ENCODE peak calls at places on chromosomes 3 and 15, in seven cellular contexts. B, J, O, X, H, C and Z are unnamed samples.
A peak's percentile ranks its signal among the peaks of the same experiment; 100 is the strongest.

GRCh38 chr15:82585072-82585471 is 44.8 kb upstream of the RPS17 start:
- DNase-seq in B (no peak), H (no peak), O (no peak), X (no peak), C (no peak), J (no peak), Z (no peak)

GRCh38 chr3:123782488-123782887 is 101.6 kb downstream of the MYLK start:
- DNase-seq in B (no peak), O (no peak), J (no peak), X (no peak), H (no peak), C (no peak), Z (no peak)

GRCh38 chr15:33968224-33968623 is at the start of gene CHRM5:
- DNase-seq in X (no peak), C (no peak), H (no peak), J (no peak), O (no peak), B (no peak), Z (no peak)

GRCh38 chr3:60290093-60290492 is 961.2 kb downstream of the FHIT start:
- DNase-seq in X (no peak), C (no peak), B (no peak), H (no peak), O (no peak), J (no peak), Z (no peak)

GRCh38 chr15:40844543-40844981 is 714 bp downstream of the SPINT1 start:
- DNase-seq in H (peak; percentile 39), C (no peak), B (no peak), X (peak; percentile 38), O (no peak), J (no peak), Z (no peak)

GRCh38 chr3:38116471-38117162 is 20.3 kb downstream of the ACAA1 start:
- DNase-seq in H (peak; percentile 35), J (no peak), C (no peak), O (no peak), B (no peak), X (no peak), Z (no peak)

GRCh38 chr3:183454064-183454463 is 25.6 kb upstream of the MCF2L2 start:
- DNase-seq in X (no peak), O (no peak), H (no peak), C (no peak), B (no peak), J (no peak), Z (no peak)

GRCh38 chr3:182116386-182116785 is 404.7 kb downstream of the SOX2 start:
- DNase-seq in H (no peak), X (no peak), O (no peak), B (no peak), J (no peak), C (no peak), Z (no peak)

GRCh38 chr3:9820944-9821343 is 10.9 kb downstream of the TTLL3 start:
- DNase-seq in B (no peak), H (no peak), C (no peak), J (no peak), O (no peak), X (peak; percentile 1), Z (no peak)

GRCh38 chr3:138867996-138868395 is 33.3 kb upstream of the PIK3CB start:
- DNase-seq in C (no peak), B (no peak), J (no peak), H (no peak), X (no peak), O (no peak), Z (no peak)

GRCh38 chr3:55567615-55568014 is 80.5 kb upstream of the WNT5A start:
- DNase-seq in X (no peak), C (no peak), J (no peak), O (no peak), B (no peak), H (no peak), Z (no peak)

GRCh38 chr3:50243552-50243895 is 7.5 kb downstream of the GNAI2 start:
- DNase-seq in C (no peak), O (no peak), J (no peak), B (no peak), H (no peak), X (peak; percentile 35), Z (no peak)
- H3K4me1 ChIP-seq in C (peaks cover 58% of the 10 kb centered on the region), O (peaks cover 96% of the 10 kb centered on the region), J (peaks cover 98% of the 10 kb centered on the region), B (peaks cover 65% of the 10 kb centered on the region), H (peaks cover 64% of the 10 kb centered on the region), X (peaks cover 100% of the 10 kb centered on the region), Z (peaks cover 100% of the 10 kb centered on the region)

GRCh38 chr3:196013587-196014487 is 68.1 kb downstream of the TFRC start:
- DNase-seq in O (no peak), B (no peak), H (no peak), J (no peak), X (no peak), C (no peak), Z (no peak)
- H3K27ac ChIP-seq in O (no peak overlapping the region), B (no peak overlapping the region), H (no peak overlapping the region), J (no peak overlapping the region), X (no peak overlapping the region), C (no peak overlapping the region), Z (no peak overlapping the region)

DNA sequence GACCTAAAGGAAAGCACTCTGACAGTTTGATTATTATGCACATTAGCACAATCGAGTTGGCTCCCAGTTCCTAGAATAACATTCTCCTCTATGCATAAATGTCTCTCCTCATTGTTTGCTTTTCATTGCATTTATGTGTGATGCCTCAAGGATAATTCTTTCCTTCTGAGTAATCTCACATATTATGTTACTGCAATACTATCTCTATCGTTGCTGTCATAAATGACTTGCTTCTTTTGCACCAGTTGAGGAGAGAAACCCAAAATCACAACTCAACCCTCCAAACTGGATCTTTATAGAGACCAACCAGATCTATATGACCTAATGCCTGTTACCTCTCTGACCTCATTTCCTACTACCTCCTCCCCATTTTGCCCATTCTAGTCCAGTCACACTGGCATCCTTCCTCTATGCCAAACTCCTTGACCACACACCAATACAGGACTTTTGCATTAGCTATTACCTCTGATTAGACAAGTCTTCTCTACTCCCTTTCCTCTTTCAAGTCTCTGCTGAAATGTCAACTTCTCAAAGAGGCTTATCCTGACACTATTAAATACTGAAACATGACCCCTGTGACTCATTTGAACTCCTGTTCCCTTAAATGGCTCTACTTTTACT is 1026.0 kb downstream of the TUSC7 start:
- DNase-seq in H (no peak), C (no peak), J (no peak), X (no peak), O (no peak), B (no peak), Z (no peak)
- H3K4me3 ChIP-seq in H (no peak overlapping the region), C (no peak overlapping the region), J (no peak overlapping the region), X (no peak overlapping the region), O (no peak overlapping the region), B (no peak overlapping the region), Z (no peak overlapping the region)

GRCh38 chr15:75107509-75107904 is 84.1 kb downstream of the PPCDC start:
- DNase-seq in J (no peak), C (no peak), B (no peak), X (no peak), H (no peak), O (no peak), Z (no peak)
- H3K4me1 ChIP-seq in J (peaks cover 12% of the 10 kb centered on the region), C (peaks cover 57% of the 10 kb centered on the region), B (peaks cover 37% of the 10 kb centered on the region), X (peaks cover 21% of the 10 kb centered on the region), H (peaks cover 7% of the 10 kb centered on the region), O (peaks cover 28% of the 10 kb centered on the region), Z (peaks cover 4% of the 10 kb centered on the region)

GRCh38 chr3:47310391-47310790 is 27.6 kb downstream of the KLHL18 start:
- DNase-seq in X (no peak), O (no peak), H (no peak), J (no peak), C (no peak), B (no peak), Z (no peak)
- H3K27ac ChIP-seq in X (no peak overlapping the region), O (no peak overlapping the region), H (no peak overlapping the region), J (no peak overlapping the region), C (no peak overlapping the region), B (no peak overlapping the region), Z (no peak overlapping the region)

GRCh38 chr15:29822100-29822684 is at the start of gene TJP1:
- DNase-seq in O (no peak), B (no peak), H (peak; percentile 81), J (no peak), C (no peak), X (peak; percentile 89), Z (no peak)

GRCh38 chr15:29820802-29821160 is 1.5 kb downstream of the TJP1 start:
- DNase-seq in C (no peak), J (no peak), B (no peak), X (no peak), O (no peak), H (no peak), Z (no peak)

GRCh38 chr15:29825205-29825604 is 2.9 kb upstream of the TJP1 start:
- DNase-seq in H (no peak), B (peak; percentile 37), O (peak; percentile 47), X (no peak), C (no peak), J (no peak), Z (no peak)

GRCh38 chr15:29821416-29822099 is 710 bp downstream of the TJP1 start:
- DNase-seq in C (peak; percentile 70), J (no peak), X (peak; percentile 79), O (no peak), H (peak; percentile 83), B (no peak), Z (no peak)

DNA sequence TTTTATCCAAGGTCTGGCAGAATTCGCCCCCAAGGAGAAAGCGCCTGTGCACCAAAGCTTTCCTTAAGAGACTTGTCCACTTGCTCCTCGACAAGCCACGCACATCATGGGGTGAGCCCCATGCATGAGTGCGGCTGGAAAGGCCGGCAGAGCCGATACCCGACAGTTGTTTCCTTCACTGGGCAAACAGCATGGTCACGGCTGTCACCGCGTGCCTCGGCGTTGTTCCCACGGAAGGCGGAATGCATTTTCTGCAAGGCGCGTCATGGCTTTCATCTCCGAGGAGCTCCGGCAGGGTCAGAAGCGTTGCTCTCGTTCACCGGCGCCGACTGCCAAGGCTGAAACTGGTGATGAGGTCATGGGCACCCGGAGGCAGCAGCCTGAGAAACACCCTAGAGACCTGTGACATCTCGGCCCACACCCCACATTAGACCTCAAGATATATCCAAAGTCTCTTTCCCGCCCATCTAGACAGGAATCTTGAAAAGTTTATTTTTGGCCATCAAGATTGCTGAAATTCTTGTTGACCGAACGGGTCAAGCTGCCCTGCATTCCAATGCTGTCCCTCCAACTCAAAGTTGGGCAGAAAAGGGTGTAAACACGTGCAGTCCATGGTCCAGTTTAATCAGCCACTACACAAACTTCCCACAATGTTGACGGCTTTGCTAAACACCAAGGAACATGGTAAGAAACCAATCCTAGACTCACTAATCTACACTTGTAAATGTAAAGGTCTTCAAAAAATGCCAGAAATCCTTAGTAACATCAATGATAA is 604 bp upstream of the TJP1 start:
- DNase-seq in H (peak; percentile 72), X (peak; percentile 79), B (no peak), C (peak; percentile 52), O (no peak), J (no peak), Z (peak; percentile 48)
- H3K4me3 ChIP-seq in H (peak overlapping the region; percentile 24), X (peak overlapping the region; percentile 89), B (no peak overlapping the region), C (peak overlapping the region; percentile 79), O (no peak overlapping the region), J (peak overlapping the region; percentile 65), Z (peak overlapping the region; percentile 79)